ENCODE peak calls at places on chromosomes 1 and 21, in nine cellular contexts. E is LNCaP clone FGC, D is uterus, A is fibroblast of the aortic adventitia, S is GM12865, Y is fibroblast of pulmonary artery, M is upper lobe of right lung, L is esophagus muscularis mucosa, R is fibroblast of mammary gland. H is an unnamed sample.

GRCh38 chr21:15152591-15152990 is 87.8 kb upstream of the NRIP1 start:
- DNase-seq in A (no peak), S (no peak), R (no peak), D (no peak), L (no peak), E (no peak), M (no peak), Y (no peak), H (no peak)

GRCh38 chr1:14443164-14443787 is 155.2 kb upstream of the KAZN start:
- DNase-seq in L (no peak), A (no peak), D (no peak), M (no peak), Y (no peak), R (peak; percentile 42), E (no peak), S (no peak), H (peak; percentile 17)

GRCh38 chr1:220451541-220451940 is 76.4 kb upstream of the MARK1 start:
- DNase-seq in Y (no peak), S (no peak), A (no peak), E (no peak), M (no peak), D (no peak), R (peak; percentile 37), L (no peak), H (no peak)

GRCh38 chr1:77832889-77833288 is 53.4 kb downstream of the MIGA1 start:
- DNase-seq in M (no peak), Y (peak; percentile 99), R (peak; percentile 99), D (peak; percentile 38), L (no peak), S (no peak), E (peak; percentile 17), A (peak; percentile 99), H (peak; percentile 98)

GRCh38 chr1:110150330-110151174 is at the start of gene SLC6A17:
- DNase-seq in L (no peak), Y (peak; percentile 45), R (peak; percentile 64), S (peak; percentile 20), A (peak; percentile 51), D (no peak), E (no peak), M (no peak), H (peak; percentile 54)

GRCh38 chr1:234613128-234613875 is 3.3 kb upstream of the IRF2BP2 start:
- DNase-seq in Y (peak; percentile 95), M (no peak), E (no peak), R (peak; percentile 89), L (peak; percentile 21), A (peak; percentile 96), S (no peak), D (no peak), H (peak; percentile 97)

GRCh38 chr1:244862354-244862698 is 2.0 kb downstream of the HNRNPU start:
- DNase-seq in L (no peak), A (no peak), E (no peak), S (peak; percentile 35), R (peak; percentile 17), D (no peak), Y (no peak), M (no peak), H (peak; percentile 7)

GRCh38 chr1:17802164-17802563 is 47.0 kb downstream of the ACTL8 start:
- DNase-seq in Y (peak; percentile 35), L (no peak), R (peak; percentile 60), A (peak; percentile 50), M (no peak), D (no peak), E (no peak), S (no peak), H (peak; percentile 50)

GRCh38 chr1:56643661-56644060 is 1.5 kb upstream of the PRKAA2 start:
- DNase-seq in L (no peak), R (no peak), D (no peak), M (no peak), A (no peak), S (no peak), Y (no peak), E (no peak), H (no peak)

GRCh38 chr1:17671741-17672140 is 83.4 kb upstream of the ACTL8 start:
- DNase-seq in D (no peak), A (no peak), M (no peak), S (peak; percentile 27), L (no peak), Y (no peak), E (no peak), R (no peak), H (no peak)

GRCh38 chr1:53959664-53960250 is 13.6 kb downstream of the LRRC42 start:
- DNase-seq in R (no peak), E (no peak), M (no peak), A (peak; percentile 47), Y (peak; percentile 45), D (no peak), L (no peak), S (peak; percentile 46), H (peak; percentile 44)

GRCh38 chr1:85975770-85976386 is 180.7 kb downstream of the COL24A1 start:
- DNase-seq in Y (no peak), R (no peak), M (no peak), A (no peak), E (no peak), D (no peak), S (no peak), L (no peak), H (no peak)

DNA sequence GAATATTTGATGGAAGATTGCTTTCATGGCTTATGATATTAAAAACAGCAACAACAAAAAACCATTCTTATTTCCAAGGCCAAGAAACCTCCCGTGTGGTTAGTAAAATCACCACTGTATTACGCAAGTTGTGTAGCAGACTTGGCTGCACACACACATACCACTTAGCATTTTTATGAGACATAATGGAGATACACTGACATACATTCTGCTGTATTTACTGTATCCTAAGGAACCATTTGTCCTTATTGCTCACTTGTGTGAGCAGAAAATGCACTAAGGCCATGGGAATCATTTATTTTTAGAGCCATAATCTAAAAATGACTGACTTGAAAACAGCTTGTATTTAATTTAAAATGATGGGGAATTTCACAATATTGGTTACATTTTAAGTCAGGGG is 584 bp upstream of the C1orf141 start:
- DNase-seq in M (no peak), L (no peak), D (no peak), E (no peak), Y (peak; percentile 95), R (peak; percentile 90), A (peak; percentile 92), S (no peak), H (peak; percentile 98)
- H3K4me3 ChIP-seq in M (no peak overlapping the region), L (no peak overlapping the region), D (no peak overlapping the region), E (no peak overlapping the region), Y (peak overlapping the region; percentile 45), R (no peak overlapping the region), A (no peak overlapping the region), S (no peak overlapping the region), H (no peak overlapping the region)

GRCh38 chr1:190377294-190377693 is 100.4 kb downstream of the BRINP3 start:
- DNase-seq in M (no peak), R (no peak), E (no peak), A (no peak), D (no peak), S (no peak), L (no peak), Y (no peak), H (no peak)

GRCh38 chr1:190376067-190376466 is 101.6 kb downstream of the BRINP3 start:
- DNase-seq in M (no peak), S (no peak), R (no peak), Y (peak; percentile 15), L (no peak), E (no peak), A (peak; percentile 47), D (no peak), H (no peak)

DNA sequence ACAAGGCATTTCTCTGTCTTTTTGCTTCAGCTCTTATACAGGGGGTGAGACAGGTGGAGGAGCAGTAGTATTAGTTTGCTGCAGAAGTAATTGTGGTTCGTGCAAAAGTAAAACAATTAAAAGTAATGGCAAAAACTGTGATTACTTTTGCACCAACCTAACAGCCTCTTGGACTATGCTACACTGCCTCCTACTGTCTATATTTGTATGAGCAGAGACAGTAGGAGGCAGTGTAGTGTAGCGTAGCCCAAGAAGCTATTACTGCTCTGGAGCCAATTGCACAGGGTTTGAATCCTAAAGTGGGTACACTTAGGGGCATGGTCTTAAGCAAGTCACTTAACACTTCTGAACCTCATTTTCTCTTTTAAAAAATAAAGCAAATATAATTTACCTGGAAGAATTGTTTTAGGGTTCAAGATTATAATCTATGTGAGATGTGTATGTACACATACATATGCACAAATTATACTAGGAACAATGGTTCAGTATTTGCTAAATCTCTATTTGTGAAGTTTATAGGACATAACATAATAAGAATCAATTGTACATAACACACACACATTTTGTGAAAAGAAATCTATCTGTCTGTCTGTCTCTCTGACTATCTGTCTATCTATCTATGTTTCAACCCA is 103.8 kb downstream of the BRINP3 start:
- DNase-seq in E (peak; percentile 30), Y (peak; percentile 49), L (no peak), A (peak; percentile 40), S (peak; percentile 49), M (no peak), D (no peak), R (no peak), H (no peak)
- TF ChIP-seq CTCF in E (peak; percentile 92), Y (peak; percentile 75), L (peak; percentile 35), A (peak; percentile 65), S (peak; percentile 67), M (peak; percentile 35), D (no peak), R (no peak), H (no peak)

DNA sequence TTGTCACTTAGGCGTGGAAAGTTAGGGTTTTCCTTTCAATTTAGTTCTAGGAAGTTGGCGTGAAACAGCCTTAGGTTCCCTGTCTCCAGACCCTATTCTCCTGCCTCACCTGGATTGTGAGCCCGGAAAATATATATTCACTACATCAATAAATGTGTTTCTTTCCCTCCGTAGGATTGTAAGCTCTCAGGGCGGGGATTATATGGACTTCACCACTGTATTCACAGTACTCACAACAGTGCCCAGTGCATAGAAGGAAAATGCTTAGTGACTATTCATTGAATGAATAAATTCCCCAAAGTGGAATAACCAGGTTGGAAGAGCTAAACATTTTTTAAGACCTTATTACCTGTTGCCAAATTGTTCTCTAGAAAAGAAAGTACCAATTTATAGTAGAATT is 92.1 kb downstream of the URB2 start:
- DNase-seq in M (no peak), Y (no peak), E (no peak), R (no peak), D (no peak), A (no peak), S (no peak), L (no peak), H (no peak)
- H3K4me3 ChIP-seq in M (no peak overlapping the region), Y (no peak overlapping the region), E (no peak overlapping the region), R (no peak overlapping the region), D (no peak overlapping the region), A (no peak overlapping the region), S (no peak overlapping the region), L (no peak overlapping the region), H (no peak overlapping the region)

GRCh38 chr1:203167026-203167912 is 8.4 kb downstream of the MYBPH start:
- DNase-seq in R (no peak), M (no peak), A (no peak), D (no peak), L (no peak), E (no peak), S (no peak), Y (no peak), H (no peak)

GRCh38 chr1:203165101-203165799 is 10.4 kb downstream of the MYBPH start:
- DNase-seq in Y (no peak), S (no peak), M (no peak), L (no peak), D (no peak), E (no peak), A (no peak), R (no peak), H (no peak)

GRCh38 chr1:203165800-203166161 is 9.8 kb downstream of the MYBPH start:
- DNase-seq in R (no peak), S (no peak), L (no peak), A (no peak), Y (no peak), E (no peak), D (no peak), M (no peak), H (no peak)

GRCh38 chr1:203167913-203168200 is 7.8 kb downstream of the MYBPH start:
- DNase-seq in L (no peak), S (no peak), E (no peak), A (no peak), M (no peak), Y (no peak), R (no peak), D (no peak), H (no peak)

GRCh38 chr1:203166192-203166940 is 9.3 kb downstream of the MYBPH start:
- DNase-seq in M (peak; percentile 75), A (peak; percentile 22), S (peak; percentile 45), L (no peak), D (no peak), Y (no peak), R (no peak), E (peak; percentile 6), H (no peak)
- TF ChIP-seq CTCF in M (peak; percentile 20), A (peak; percentile 17), S (peak; percentile 38), L (no peak), D (no peak), Y (no peak), R (no peak), E (peak; percentile 50), H (no peak)